ENCODE peak calls at places on chromosomes 13 and 19, in five cellular contexts. M is HAP-1; U is CD8-positive, alpha-beta T cell; O is thoracic aorta; K is aorta. P is an unnamed sample.

GRCh38 chr13:44843403-44843802 is 145.9 kb downstream of the NUFIP1 start:
- DNase-seq in K (no peak), O (no peak), U (no peak), M (no peak), P (no peak)

GRCh38 chr13:50334092-50334778 is 319.0 kb downstream of the KCNRG start:
- DNase-seq in O (no peak), K (no peak), U (no peak), M (no peak), P (no peak)

GRCh38 chr13:45219938-45220375 is 19.1 kb upstream of the KCTD4 start:
- DNase-seq in U (no peak), M (peak; percentile 88), O (no peak), K (no peak), P (no peak)

GRCh38 chr19:35843676-35844481 is 8.4 kb downstream of the NPHS1 start:
- DNase-seq in U (no peak), K (no peak), O (no peak), M (peak; percentile 16), P (no peak)

GRCh38 chr13:30108913-30109237 is 198.5 kb downstream of the KATNAL1 start:
- DNase-seq in M (no peak), K (no peak), U (no peak), O (no peak), P (peak; percentile 82)

GRCh38 chr13:109131698-109132257 is 502.4 kb downstream of the MYO16 start:
- DNase-seq in K (no peak), O (no peak), U (no peak), M (no peak), P (no peak)

GRCh38 chr13:104357174-104357573 is 1291.0 kb upstream of the SLC10A2 start:
- DNase-seq in M (no peak), O (no peak), K (no peak), U (no peak), P (no peak)

GRCh38 chr13:27355894-27356293 is 68.5 kb upstream of the GTF3A start:
- DNase-seq in U (no peak), O (no peak), K (no peak), M (no peak), P (no peak)

GRCh38 chr13:34179481-34179880 is 361.5 kb downstream of the RFC3 start:
- DNase-seq in O (no peak), U (no peak), K (no peak), M (no peak), P (no peak)

GRCh38 chr13:68713394-68713793 is 1394.2 kb upstream of the ATXN8OS start:
- DNase-seq in O (no peak), U (no peak), K (no peak), M (peak; percentile 98), P (no peak)

GRCh38 chr13:28707629-28708427 is 10.9 kb downstream of the SLC46A3 start:
- DNase-seq in M (peak; percentile 27), U (no peak), K (no peak), O (no peak), P (no peak)

GRCh38 chr19:37413243-37414084 is 42.6 kb downstream of the ZNF527 start:
- DNase-seq in O (no peak), K (no peak), M (no peak), U (no peak), P (no peak)

GRCh38 chr19:6373813-6374108 is 1.2 kb downstream of the ALKBH7 start:
- DNase-seq in O (no peak), U (no peak), K (no peak), M (no peak), P (no peak)

GRCh38 chr19:5680083-5680436 is 256 bp downstream of the MICOS13 start:
- DNase-seq in K (no peak), M (no peak), U (no peak), O (no peak), P (peak; percentile 68)

GRCh38 chr13:94198666-94199065 is 280.8 kb downstream of the DCT start:
- DNase-seq in U (no peak), O (no peak), K (no peak), M (no peak), P (no peak)

GRCh38 chr13:59750860-59751259 is 412.9 kb downstream of the DIAPH3 start:
- DNase-seq in K (no peak), O (no peak), M (peak; percentile 88), U (no peak), P (no peak)

GRCh38 chr19:1273263-1274041 is 1.9 kb upstream of the FAM174C start:
- DNase-seq in M (no peak), O (no peak), U (no peak), K (no peak), P (no peak)

GRCh38 chr13:110521946-110522345 is 39.6 kb downstream of the RAB20 start:
- DNase-seq in M (no peak), U (no peak), K (no peak), O (no peak), P (peak; percentile 68)

GRCh38 chr19:56145698-56146097 is 4.6 kb downstream of the ZNF444 start:
- DNase-seq in O (no peak), K (no peak), U (no peak), M (no peak), P (no peak)

GRCh38 chr13:68806125-68806524 is 1301.5 kb upstream of the ATXN8OS start:
- DNase-seq in O (no peak), M (no peak), K (no peak), U (no peak), P (no peak)

GRCh38 chr13:24693862-24694471 is 13.8 kb downstream of the ATP12A start:
- DNase-seq in O (no peak), U (no peak), M (peak; percentile 74), K (no peak), P (no peak)

GRCh38 chr19:52138614-52139290 is 986 bp downstream of the ZNF616 start:
- DNase-seq in U (no peak), O (no peak), M (peak; percentile 42), K (peak; percentile 78), P (no peak)

GRCh38 chr13:42836930-42837329 is 55.5 kb downstream of the FAM216B start:
- DNase-seq in O (no peak), K (no peak), M (no peak), U (no peak), P (no peak)

GRCh38 chr13:42835012-42835411 is 53.6 kb downstream of the FAM216B start:
- DNase-seq in K (no peak), O (no peak), M (no peak), U (no peak), P (no peak)

DNA sequence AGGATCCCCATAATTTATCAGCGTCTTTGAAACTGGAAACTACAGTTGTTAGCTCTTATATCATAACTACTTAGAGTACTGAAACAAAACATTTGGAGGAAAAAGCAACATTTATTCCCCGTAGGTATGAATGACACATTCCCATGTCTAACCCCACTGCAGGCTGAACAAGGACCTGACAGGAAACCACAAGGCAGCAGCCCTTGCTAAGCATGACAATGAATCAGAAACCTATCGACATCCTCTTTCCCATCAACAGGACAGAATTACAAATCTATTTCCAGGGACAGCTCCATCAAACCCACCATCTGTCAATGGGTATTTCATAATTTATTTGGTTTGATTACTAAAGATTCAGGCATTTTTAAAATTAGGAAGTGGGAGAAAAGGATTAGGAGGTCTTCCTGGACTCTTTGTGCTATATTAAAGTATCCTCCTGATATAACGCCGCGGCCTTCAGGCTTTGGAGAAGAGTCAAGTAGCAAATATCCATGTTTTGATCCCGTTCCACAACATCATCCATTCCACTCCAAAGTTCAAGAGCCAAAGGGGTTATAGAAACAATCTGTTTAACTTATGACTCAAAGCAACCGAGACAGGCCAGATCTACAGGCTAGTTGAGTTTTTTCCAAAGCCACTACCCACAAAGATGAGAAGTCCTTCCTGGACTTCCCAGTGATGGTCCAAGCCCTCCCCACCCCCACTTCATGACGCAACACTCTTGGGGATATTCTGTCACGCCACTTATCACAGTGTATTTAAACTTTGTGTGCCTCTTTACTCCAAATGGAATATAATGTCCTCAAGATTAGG is 51.2 kb downstream of the FAM216B start:
- DNase-seq in K (no peak), U (no peak), M (no peak), O (no peak), P (no peak)
- H3K4me3 ChIP-seq in K (no peak overlapping the region), U (no peak overlapping the region), M (no peak overlapping the region), O (no peak overlapping the region), P (no peak overlapping the region)

GRCh38 chr19:46813570-46814358 is 25.4 kb upstream of the SLC1A5 start:
- DNase-seq in U (no peak), K (peak; percentile 93), M (no peak), O (no peak), P (peak; percentile 88)

GRCh38 chr19:46823049-46823448 is 27.6 kb downstream of the AP2S1 start:
- DNase-seq in O (no peak), M (peak; percentile 34), U (no peak), K (no peak), P (no peak)

GRCh38 chr19:46815833-46816627 is 27.6 kb upstream of the SLC1A5 start:
- DNase-seq in O (no peak), U (no peak), M (no peak), K (no peak), P (no peak)

GRCh38 chr19:46821512-46822359 is 28.9 kb downstream of the AP2S1 start:
- DNase-seq in U (peak; percentile 50), M (no peak), K (no peak), O (no peak), P (peak; percentile 61)

GRCh38 chr19:46818812-46819211 is 30.4 kb upstream of the SLC1A5 start:
- DNase-seq in O (no peak), M (no peak), K (no peak), U (no peak), P (no peak)
- H3K4me3 ChIP-seq in O (no peak overlapping the region), M (no peak overlapping the region), K (no peak overlapping the region), U (no peak overlapping the region), P (no peak overlapping the region)

GRCh38 chr19:32186542-32187330 is 158.7 kb upstream of the ZNF507 start:
- DNase-seq in O (no peak), M (no peak), K (no peak), U (no peak), P (no peak)

GRCh38 chr19:32191921-32192320 is 153.5 kb upstream of the ZNF507 start:
- DNase-seq in M (no peak), U (no peak), O (no peak), K (no peak), P (no peak)

GRCh38 chr19:32189956-32190706 is 155.3 kb upstream of the ZNF507 start:
- DNase-seq in O (no peak), M (no peak), K (peak; percentile 25), U (no peak), P (no peak)

GRCh38 chr19:32188921-32189320 is 156.5 kb upstream of the ZNF507 start:
- DNase-seq in K (no peak), U (no peak), M (no peak), O (no peak), P (no peak)
- H3K4me3 ChIP-seq in K (no peak overlapping the region), U (no peak overlapping the region), M (no peak overlapping the region), O (no peak overlapping the region), P (no peak overlapping the region)

GRCh38 chr19:15439078-15439799 is 10.5 kb downstream of the WIZ start:
- DNase-seq in O (no peak), M (no peak), K (no peak), U (no peak), P (no peak)

GRCh38 chr19:15437355-15438123 is 12.2 kb downstream of the WIZ start:
- DNase-seq in M (no peak), U (no peak), O (no peak), K (no peak), P (no peak)

GRCh38 chr19:15436826-15437110 is 13.0 kb downstream of the WIZ start:
- DNase-seq in K (no peak), O (no peak), U (no peak), M (no peak), P (no peak)

GRCh38 chr19:15438577-15438976 is 11.2 kb downstream of the WIZ start:
- DNase-seq in K (no peak), U (no peak), M (no peak), O (no peak), P (no peak)

DNA sequence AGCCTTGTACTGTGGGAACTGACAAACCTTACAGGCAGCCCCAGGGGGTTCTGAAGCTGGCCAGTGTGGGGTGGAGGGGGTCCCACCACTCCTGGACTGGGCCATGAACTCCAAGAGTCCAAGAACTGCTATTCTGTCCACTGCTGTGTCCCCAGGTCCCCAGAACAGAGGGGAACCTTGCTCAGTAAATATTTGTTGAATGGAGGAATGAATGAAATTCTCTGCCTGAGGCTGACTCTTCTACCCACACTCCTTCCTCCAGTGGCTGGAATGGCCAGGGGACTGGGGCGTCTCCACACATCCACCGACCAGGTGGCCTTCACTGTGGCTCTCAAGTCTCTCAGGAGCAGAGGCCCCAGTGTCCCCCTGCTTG is 11.6 kb downstream of the WIZ start:
- DNase-seq in K (no peak), O (no peak), M (no peak), U (no peak), P (no peak)
- H3K4me3 ChIP-seq in K (no peak overlapping the region), O (no peak overlapping the region), M (no peak overlapping the region), U (no peak overlapping the region), P (no peak overlapping the region)

P was measured in lower lobe of right lung.